ENCODE peak calls at places on chromosome 6, in seven cellular contexts. N is neural progenitor cell, R is mesenchymal stem cell, P is NT2/D1, Q is fibroblast of lung, O is IMR-90, V is neuronal stem cell. Z is an unnamed sample. For H3K4me1, the result is how much of the 10 kb centered on the place peaks cover.

GRCh38 chr6:144317736-144318135 is 32.6 kb downstream of the UTRN start:
- DNase-seq in Q (no peak), O (peak), V (no peak), N (no peak), P (no peak), R (no peak), Z (peak)

GRCh38 chr6:118896339-118897136 is 2.6 kb downstream of the ASF1A start:
- DNase-seq in Q (peak), N (no peak), V (no peak), P (no peak), O (peak), R (peak), Z (peak)

GRCh38 chr6:134295953-134296553 is 21.9 kb downstream of the SGK1 start:
- DNase-seq in V (no peak), P (no peak), N (no peak), R (peak), O (peak), Q (peak), Z (peak)

GRCh38 chr6:118770112-118770788 is 118.9 kb upstream of the CEP85L start:
- DNase-seq in R (no peak), Q (no peak), O (no peak), N (no peak), P (no peak), V (no peak), Z (no peak)

GRCh38 chr6:150966786-150967185 is 101.3 kb downstream of the MTHFD1L start:
- DNase-seq in N (no peak), Q (no peak), O (no peak), P (no peak), V (no peak), R (no peak), Z (no peak)

GRCh38 chr6:83824831-83825230 is 28.3 kb upstream of the RIPPLY2 start:
- DNase-seq in O (no peak), R (peak), Q (no peak), N (no peak), P (no peak), V (no peak), Z (no peak)

GRCh38 chr6:119349041-119349340 is 570 bp downstream of the MAN1A1 start:
- DNase-seq in N (no peak), Q (no peak), O (no peak), R (no peak), V (no peak), P (no peak), Z (peak)

GRCh38 chr6:89843070-89843469 is 13.4 kb downstream of the CASP8AP2 start:
- DNase-seq in O (peak), R (peak), P (no peak), Q (no peak), V (no peak), N (no peak), Z (no peak)

GRCh38 chr6:163507965-163508364 is 93.4 kb downstream of the QKI start:
- DNase-seq in R (no peak), P (no peak), V (no peak), O (peak), N (no peak), Q (peak), Z (no peak)

GRCh38 chr6:157514659-157515496 is 133.9 kb downstream of the ZDHHC14 start:
- DNase-seq in V (no peak), N (no peak), Q (peak), O (peak), P (no peak), R (peak), Z (peak)

GRCh38 chr6:99334526-99335127 is 14.8 kb downstream of the FAXC start:
- DNase-seq in O (peak), N (peak), P (no peak), V (no peak), Q (peak), R (peak), Z (peak)

GRCh38 chr6:116682334-116682712 is 1.3 kb downstream of the KPNA5 start:
- DNase-seq in Q (peak), N (peak), V (no peak), O (peak), P (no peak), R (peak), Z (peak)

GRCh38 chr6:24950210-24950941 is 14.6 kb upstream of the RIPOR2 start:
- DNase-seq in R (no peak), Q (peak), P (no peak), V (no peak), O (no peak), N (no peak), Z (no peak)

GRCh38 chr6:24947636-24948035 is 11.9 kb upstream of the RIPOR2 start:
- DNase-seq in P (no peak), Q (no peak), O (no peak), V (no peak), N (no peak), R (no peak), Z (no peak)

GRCh38 chr6:24945046-24945445 is 9.3 kb upstream of the RIPOR2 start:
- DNase-seq in R (no peak), N (no peak), P (no peak), Q (no peak), V (no peak), O (no peak), Z (no peak)

GRCh38 chr6:24951831-24952299 is 16.1 kb upstream of the RIPOR2 start:
- DNase-seq in N (no peak), R (no peak), O (no peak), Q (no peak), V (no peak), P (no peak), Z (no peak)

GRCh38 chr6:24949020-24949569 is 13.3 kb upstream of the RIPOR2 start:
- DNase-seq in P (no peak), O (no peak), R (no peak), N (no peak), Q (no peak), V (no peak), Z (no peak)
- H3K4me1 ChIP-seq in P (under half), O (under half), R (under half), N (under half), Q (under half), V (under half), Z (under half)

DNA sequence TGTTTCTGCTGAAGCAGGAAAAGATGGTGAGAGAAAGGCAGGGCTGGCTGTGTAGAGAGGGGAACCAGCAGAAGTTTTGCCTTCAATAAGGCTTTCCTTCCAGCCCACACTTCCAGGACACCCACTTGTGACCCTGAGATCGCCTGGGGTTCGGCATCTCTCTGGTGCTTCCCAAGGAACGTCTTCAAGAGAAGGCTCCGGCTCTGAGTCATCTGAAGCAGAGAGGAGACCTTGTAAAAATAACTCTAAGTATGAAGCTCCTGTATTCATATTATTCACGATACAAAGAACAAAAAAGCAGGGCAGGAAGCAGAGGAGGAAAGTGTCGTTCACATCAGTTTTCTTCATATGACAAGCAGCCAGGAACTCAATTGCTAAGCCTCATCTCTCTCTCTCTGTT is 95.4 kb upstream of the MRPS10 start:
- DNase-seq in P (no peak), O (peak), Q (peak), R (peak), V (no peak), N (no peak), Z (peak)
- H3K9ac ChIP-seq in P (no peak), O (peak), Q (no peak), R (peak), V (no peak), N (no peak), Z (peak)

DNA sequence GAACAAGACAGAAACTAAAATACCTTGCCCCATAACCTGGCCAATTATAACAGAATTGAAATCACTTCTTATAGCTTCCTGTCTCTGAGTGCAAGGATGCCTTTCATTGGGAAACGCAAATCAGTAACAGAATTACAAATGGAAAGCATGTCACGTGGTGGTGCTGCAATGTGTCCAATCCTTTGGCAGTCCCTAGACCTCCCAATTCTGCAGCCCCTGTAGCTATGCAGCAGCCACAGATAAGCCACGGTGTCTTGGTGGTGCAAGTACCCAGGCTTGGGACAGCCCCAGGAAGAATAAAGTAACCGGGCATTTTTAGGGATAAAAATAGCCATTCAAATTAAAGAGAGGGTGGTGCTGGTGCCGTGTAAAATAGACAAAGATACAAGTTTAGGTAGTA is 134.6 kb upstream of the CCN2 start:
- DNase-seq in R (peak), P (no peak), V (no peak), O (no peak), Q (no peak), N (no peak), Z (no peak)
- H3K4me3 ChIP-seq in R (no peak), P (no peak), V (no peak), O (no peak), Q (no peak), N (no peak), Z (no peak)

DNA sequence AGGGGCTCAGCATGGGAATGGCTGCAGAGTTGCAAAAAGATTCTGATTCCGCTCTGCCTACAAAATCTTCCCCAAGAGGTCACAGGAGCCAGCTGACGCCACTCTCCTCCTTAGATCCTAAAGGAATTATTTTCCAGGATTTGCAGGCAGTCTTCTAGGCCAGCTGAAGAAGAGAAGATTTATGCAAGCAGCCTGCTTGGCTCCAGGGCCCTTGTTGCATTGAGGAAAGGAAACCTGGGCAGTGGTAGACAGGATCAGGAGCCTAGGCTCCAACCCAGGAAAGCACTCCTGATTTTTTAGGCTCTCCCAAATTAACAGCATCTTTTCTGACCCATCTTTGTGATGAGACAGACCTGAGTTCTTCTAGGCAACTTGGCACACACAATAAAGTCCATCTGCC is 245.8 kb downstream of the PKHD1 start:
- DNase-seq in Q (no peak), P (no peak), R (no peak), N (peak), V (no peak), O (no peak), Z (no peak)
- H3K4me1 ChIP-seq in Q (under half), P (under half), R (under half), N (under half), V (under half), O (under half), Z (under half)

GRCh38 chr6:31737315-31738047 is 1.2 kb upstream of the CLIC1 start:
- DNase-seq in P (no peak), Q (peak), O (no peak), R (peak), V (peak), N (peak), Z (no peak)

GRCh38 chr6:31736026-31736767 is at the start of gene CLIC1:
- DNase-seq in R (peak), P (peak), Q (peak), V (peak), N (peak), O (peak), Z (peak)

GRCh38 chr6:31734703-31735500 is 1.4 kb downstream of the CLIC1 start:
- DNase-seq in V (peak), N (peak), Q (peak), O (peak), R (peak), P (peak), Z (peak)

GRCh38 chr6:31738048-31738979 is 1.5 kb upstream of the MSH5 start:
- DNase-seq in R (peak), V (peak), P (no peak), O (peak), N (no peak), Q (peak), Z (peak)

DNA sequence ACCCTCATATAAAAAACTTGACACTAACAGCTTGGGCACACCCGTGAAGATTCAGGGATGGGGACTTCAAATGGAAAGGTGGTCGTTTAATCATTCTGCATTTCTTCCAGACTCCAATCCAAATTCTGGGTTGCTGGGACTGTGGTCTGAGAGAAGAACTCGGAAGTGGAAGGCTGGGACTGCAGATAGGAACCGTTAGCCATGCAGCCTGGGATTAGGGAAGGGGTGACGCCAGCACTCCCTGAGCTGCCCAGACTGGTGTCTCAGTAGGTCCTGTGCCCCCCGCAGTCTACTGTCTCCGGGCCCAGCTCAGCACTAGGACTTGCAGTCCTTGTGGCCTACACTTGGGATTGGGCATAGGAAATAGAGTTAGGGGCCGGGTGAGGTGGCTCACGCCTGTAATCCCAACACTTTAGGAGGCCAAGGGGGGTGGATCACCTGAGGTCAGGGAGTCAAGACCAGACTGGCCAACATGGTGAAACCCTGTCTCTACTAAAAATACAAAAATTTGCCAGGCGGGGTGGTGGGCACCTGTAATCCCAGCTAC is 511 bp upstream of the CLIC1 start:
- DNase-seq in R (no peak), O (no peak), N (peak), P (no peak), V (peak), Q (no peak), Z (no peak)
- H3K9ac ChIP-seq in R (peak), O (peak), N (no peak), P (peak), V (no peak), Q (peak), Z (peak)

DNA sequence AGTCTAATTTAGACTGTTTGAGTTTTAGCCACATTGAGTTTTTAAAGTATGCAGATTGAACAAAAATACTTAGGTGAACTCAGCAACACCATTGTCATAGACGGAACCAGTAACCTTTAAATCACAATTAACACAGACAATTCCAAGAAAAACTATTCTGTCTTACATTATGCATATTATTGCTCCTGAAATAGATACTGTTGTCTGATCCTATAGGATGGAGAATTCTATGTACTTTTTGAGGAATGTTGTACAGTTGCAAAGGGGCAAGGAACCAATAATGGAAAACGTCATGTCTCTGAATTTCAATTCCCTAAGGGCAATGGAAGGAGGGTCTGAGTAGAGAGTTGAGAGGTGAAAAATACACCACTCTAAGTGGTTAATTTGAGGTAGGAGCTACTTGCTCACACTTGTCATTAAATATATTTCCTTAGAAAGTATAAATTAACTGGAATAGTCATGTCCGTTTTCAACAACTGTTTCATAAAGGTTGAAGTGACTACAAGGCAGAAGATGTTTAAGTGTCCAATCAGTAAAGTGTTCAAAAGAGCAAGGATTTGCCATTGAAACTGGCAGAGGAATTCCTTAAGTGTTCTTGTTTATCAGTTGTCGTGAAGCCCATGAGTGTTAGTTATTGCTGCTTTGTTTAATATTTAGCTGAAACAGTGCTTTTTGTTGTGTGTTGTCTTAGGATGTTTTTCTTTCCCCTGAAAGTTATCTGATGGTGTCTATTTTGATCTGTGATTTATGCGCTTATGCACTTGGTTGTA is 1.3 kb downstream of the NKAIN2 start:
- DNase-seq in N (no peak), V (no peak), O (no peak), Q (no peak), R (no peak), P (no peak), Z (no peak)
- H3K4me3 ChIP-seq in N (no peak), V (no peak), O (no peak), Q (no peak), R (no peak), P (no peak), Z (no peak)

DNA sequence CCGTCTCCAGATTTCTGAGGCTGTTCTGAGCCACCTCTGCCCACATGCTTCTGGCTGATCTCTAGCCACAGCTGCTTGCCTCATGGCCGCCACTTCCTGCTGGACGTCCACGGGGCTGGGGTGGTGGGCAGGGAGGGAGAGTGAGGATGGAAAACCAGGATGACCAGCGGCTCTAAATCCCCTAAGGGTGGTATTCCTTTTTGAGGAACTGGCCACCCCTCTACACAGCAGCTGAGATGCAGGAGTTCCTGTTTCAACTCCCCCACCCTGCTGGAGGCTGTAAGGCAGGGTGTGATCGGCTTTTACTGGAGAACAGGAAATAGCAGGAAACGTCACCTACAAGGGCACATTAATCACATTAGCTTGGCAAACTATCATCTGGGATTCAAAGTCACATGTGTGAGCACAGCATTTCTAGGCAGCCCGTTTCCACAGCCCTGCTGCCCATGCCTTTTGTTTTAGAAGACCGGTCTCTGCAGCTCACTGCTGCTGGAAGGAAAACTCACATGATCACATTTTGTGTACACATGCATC is 181.6 kb upstream of the ECI2 start:
- DNase-seq in P (no peak), R (peak), Q (peak), V (no peak), O (peak), N (no peak), Z (peak)
- H3K4me1 ChIP-seq in P (under half), R (under half), Q (under half), V (under half), O (under half), N (under half), Z (under half)

Z was measured in adipocyte.